ENCODE peak calls at places on chromosomes 2 and 18, in eight cellular contexts. J is HFFc6, X is psoas muscle, T is left ventricle myocardium superior, H is breast epithelium, F is progenitor cell of endocrine pancreas, Z is H54, W is ELR. M is an unnamed sample.

GRCh38 chr2:225337183-225337582 is 62.3 kb upstream of the NYAP2 start:
- DNase-seq in J (peak; percentile 70), X (no peak), Z (no peak), T (no peak), H (no peak), F (no peak), W (peak; percentile 87), M (no peak)

GRCh38 chr2:237483018-237483731 is 3.9 kb upstream of the MLPH start:
- DNase-seq in T (no peak), Z (no peak), F (no peak), X (peak; percentile 39), H (no peak), W (peak; percentile 77), J (peak; percentile 85), M (no peak)

GRCh38 chr2:143083636-143084035 is 45.6 kb upstream of the ARHGAP15 start:
- DNase-seq in J (peak; percentile 19), X (no peak), F (no peak), W (peak; percentile 90), H (no peak), Z (no peak), T (no peak), M (no peak)

GRCh38 chr2:233988581-233988980 is 61.9 kb upstream of the SPP2 start:
- DNase-seq in J (no peak), F (no peak), W (no peak), H (no peak), Z (no peak), X (no peak), T (no peak), M (no peak)

GRCh38 chr2:71880846-71881610 is 266.6 kb downstream of the CYP26B1 start:
- DNase-seq in T (peak; percentile 75), Z (peak; percentile 66), F (no peak), J (peak; percentile 62), H (no peak), W (peak; percentile 56), X (peak; percentile 93), M (peak; percentile 79)

GRCh38 chr2:241637233-241638062 is at the start of gene ATG4B:
- DNase-seq in H (peak; percentile 79), T (peak; percentile 93), X (peak; percentile 93), J (peak; percentile 75), Z (peak; percentile 91), F (peak; percentile 68), W (peak; percentile 87), M (peak; percentile 90)

GRCh38 chr18:79300382-79300781 is 95.3 kb upstream of the NFATC1 start:
- DNase-seq in F (no peak), J (no peak), T (no peak), Z (no peak), W (no peak), H (no peak), X (no peak), M (no peak)

GRCh38 chr2:120675460-120676130 is 60.1 kb upstream of the GLI2 start:
- DNase-seq in Z (peak; percentile 67), W (peak; percentile 74), J (peak; percentile 52), F (peak; percentile 67), X (peak; percentile 85), H (no peak), T (peak; percentile 76), M (peak; percentile 65)

GRCh38 chr2:64062840-64063239 is 43.6 kb upstream of the VPS54 start:
- DNase-seq in F (no peak), Z (no peak), H (no peak), W (peak; percentile 40), T (no peak), J (peak; percentile 41), X (no peak), M (no peak)

GRCh38 chr2:207683879-207684627 is 27.4 kb upstream of the CCNYL1 start:
- DNase-seq in T (no peak), F (no peak), X (no peak), J (peak; percentile 79), W (peak; percentile 88), Z (peak; percentile 40), H (no peak), M (no peak)

GRCh38 chr2:127609818-127610217 is 36.1 kb upstream of the GPR17 start:
- DNase-seq in Z (no peak), J (no peak), F (no peak), H (no peak), W (no peak), T (peak; percentile 18), X (no peak), M (no peak)

GRCh38 chr2:109601693-109602250 is 12.0 kb downstream of the SEPTIN10 start:
- DNase-seq in H (no peak), W (no peak), T (no peak), X (no peak), J (no peak), F (no peak), Z (no peak), M (peak; percentile 30)

GRCh38 chr2:23548143-23548769 is 163.3 kb downstream of the KLHL29 start:
- DNase-seq in X (no peak), H (no peak), W (no peak), Z (no peak), T (no peak), F (no peak), J (no peak), M (no peak)

GRCh38 chr2:9392895-9393757 is 30.2 kb downstream of the ITGB1BP1 start:
- DNase-seq in J (no peak), T (peak; percentile 55), Z (no peak), H (no peak), F (no peak), X (peak; percentile 70), W (no peak), M (no peak)

GRCh38 chr2:45571940-45572339 is 39.1 kb downstream of the SRBD1 start:
- DNase-seq in F (no peak), Z (no peak), H (no peak), T (no peak), X (no peak), J (no peak), W (no peak), M (no peak)

GRCh38 chr18:51881394-51881793 is 458.6 kb upstream of the DCC start:
- DNase-seq in H (no peak), W (no peak), F (no peak), Z (no peak), T (no peak), J (no peak), X (no peak), M (no peak)

GRCh38 chr2:80687524-80687923 is 383.0 kb upstream of the LRRTM1 start:
- DNase-seq in W (no peak), H (no peak), J (no peak), T (no peak), X (no peak), Z (no peak), F (no peak), M (no peak)

GRCh38 chr18:35680139-35680551 is 98.6 kb downstream of the GALNT1 start:
- DNase-seq in T (no peak), H (no peak), X (no peak), Z (no peak), W (peak; percentile 13), J (no peak), F (no peak), M (no peak)

GRCh38 chr2:119678021-119678656 is 862 bp upstream of the TMEM177 start:
- DNase-seq in F (no peak), H (no peak), J (no peak), X (no peak), T (no peak), Z (no peak), W (no peak), M (no peak)

GRCh38 chr2:74028290-74028689 is 43.6 kb downstream of the TET3 start:
- DNase-seq in T (no peak), W (no peak), Z (no peak), J (no peak), H (no peak), X (no peak), F (no peak), M (no peak)

GRCh38 chr2:164875334-164876205 is 33.9 kb upstream of the COBLL1 start:
- DNase-seq in Z (no peak), H (no peak), W (no peak), F (no peak), J (no peak), T (no peak), X (no peak), M (no peak)

GRCh38 chr2:22355816-22356433 is 1029.1 kb upstream of the KLHL29 start:
- DNase-seq in T (peak; percentile 58), J (no peak), F (peak; percentile 56), X (peak; percentile 61), W (peak; percentile 8), H (peak; percentile 66), Z (no peak), M (peak; percentile 56)

GRCh38 chr2:74562126-74562775 is 7.7 kb downstream of the DOK1 start:
- DNase-seq in Z (no peak), W (peak; percentile 29), T (no peak), J (no peak), H (no peak), F (no peak), X (no peak), M (no peak)

GRCh38 chr2:16317211-16317830 is 348.3 kb downstream of the CYRIA start:
- DNase-seq in H (no peak), J (no peak), X (no peak), F (no peak), Z (no peak), T (no peak), W (no peak), M (no peak)

GRCh38 chr2:168816369-168816768 is 13.9 kb downstream of the NOSTRIN start:
- DNase-seq in Z (peak; percentile 52), F (no peak), W (peak; percentile 87), T (no peak), X (no peak), J (peak; percentile 78), H (no peak), M (no peak)

GRCh38 chr2:121709776-121710469 is 26.8 kb downstream of the NIFK start:
- DNase-seq in X (no peak), Z (no peak), T (no peak), H (no peak), W (no peak), F (no peak), J (no peak), M (no peak)

GRCh38 chr2:136361521-136361920 is 243.6 kb upstream of the CXCR4 start:
- DNase-seq in Z (no peak), J (no peak), T (no peak), H (no peak), X (no peak), F (no peak), W (no peak), M (no peak)

GRCh38 chr2:196230460-196230859 is 59.1 kb upstream of the STK17B start:
- DNase-seq in H (no peak), W (no peak), X (no peak), Z (no peak), F (no peak), J (no peak), T (no peak), M (no peak)

GRCh38 chr18:8607776-8608682 is 1.2 kb upstream of the RAB12 start:
- DNase-seq in W (peak; percentile 34), Z (no peak), J (no peak), F (no peak), H (no peak), T (no peak), X (no peak), M (no peak)

GRCh38 chr2:125516496-125517109 is 1139.4 kb upstream of the GYPC start:
- DNase-seq in H (no peak), F (no peak), W (peak; percentile 17), T (no peak), J (peak; percentile 1), X (no peak), Z (peak; percentile 8), M (no peak)

GRCh38 chr18:923144-923543 is 18.5 kb downstream of the ADCYAP1 start:
- DNase-seq in W (no peak), H (no peak), Z (no peak), J (no peak), T (no peak), F (no peak), X (no peak), M (no peak)

GRCh38 chr2:189467593-189467992 is 26.3 kb downstream of the WDR75 start:
- DNase-seq in Z (no peak), X (no peak), F (no peak), J (no peak), T (no peak), W (no peak), H (no peak), M (no peak)

GRCh38 chr2:38765149-38765548 is 12.9 kb upstream of the GEMIN6 start:
- DNase-seq in T (no peak), Z (no peak), W (peak; percentile 76), F (no peak), H (no peak), X (no peak), J (peak; percentile 72), M (no peak)

M was measured in left cardiac atrium.